ENCODE peak calls at places on chromosomes 5 and 9, in eight cellular contexts. L, W, Y, H, Z, X, Q and T are unnamed samples.

GRCh38 chr5:175698401-175699115 is 40.7 kb downstream of the HRH2 start:
- DNase-seq in L (no peak), W (no peak), Q (no peak), Z (no peak), Y (no peak), H (no peak), X (no peak), T (peak; percentile 83)

GRCh38 chr9:18056269-18056992 is 417.5 kb upstream of the ADAMTSL1 start:
- DNase-seq in W (no peak), H (no peak), Y (no peak), Z (no peak), L (no peak), Q (no peak), X (no peak), T (no peak)

GRCh38 chr5:11491658-11492057 is 412.6 kb downstream of the CTNND2 start:
- DNase-seq in X (no peak), Z (no peak), W (no peak), Y (no peak), L (no peak), Q (no peak), H (no peak), T (no peak)

GRCh38 chr5:166803058-166803457 is 1488.4 kb upstream of the WWC1 start:
- DNase-seq in X (no peak), L (no peak), Y (no peak), Z (no peak), Q (no peak), W (no peak), H (no peak), T (no peak)

GRCh38 chr5:9166202-9167147 is 379.4 kb downstream of the SEMA5A start:
- DNase-seq in Z (no peak), Y (peak; percentile 54), H (no peak), W (no peak), Q (no peak), L (no peak), X (no peak), T (no peak)

GRCh38 chr5:171747061-171747859 is 38.4 kb upstream of the SMIM23 start:
- DNase-seq in Y (no peak), X (no peak), W (no peak), H (no peak), Z (no peak), Q (no peak), L (no peak), T (no peak)

GRCh38 chr5:34652916-34653315 is 3.2 kb upstream of the RAI14 start:
- DNase-seq in Y (peak; percentile 87), W (no peak), L (no peak), H (no peak), Q (no peak), X (no peak), Z (no peak), T (no peak)

GRCh38 chr5:66144799-66145390 is 795 bp downstream of the SREK1 start:
- DNase-seq in W (no peak), Z (peak; percentile 37), H (no peak), X (peak; percentile 96), L (peak; percentile 46), Y (no peak), Q (no peak), T (peak; percentile 90)

GRCh38 chr9:89498845-89499480 is 1.1 kb upstream of the SEMA4D start:
- DNase-seq in Z (no peak), H (peak; percentile 39), Y (no peak), Q (no peak), L (no peak), X (no peak), W (peak; percentile 78), T (no peak)

GRCh38 chr5:140800816-140801493 is at the start of gene PCDHA3:
- DNase-seq in Z (peak; percentile 15), L (no peak), Q (no peak), Y (no peak), W (peak; percentile 9), X (peak; percentile 13), H (no peak), T (no peak)

GRCh38 chr5:125607018-125607417 is 816.2 kb upstream of the GRAMD2B start:
- DNase-seq in W (no peak), Q (no peak), Z (peak; percentile 3), X (no peak), Y (peak; percentile 2), H (no peak), L (no peak), T (no peak)

GRCh38 chr5:5616247-5616895 is 193.9 kb downstream of the ICE1 start:
- DNase-seq in W (no peak), Y (no peak), H (no peak), Q (no peak), X (no peak), Z (no peak), L (no peak), T (no peak)

GRCh38 chr9:37295178-37295577 is 127.3 kb upstream of the GRHPR start:
- DNase-seq in W (no peak), L (no peak), Z (no peak), Q (no peak), X (no peak), Y (no peak), H (no peak), T (no peak)